ENCODE peak calls at places on chromosomes 2 and 18, in five cellular contexts. F, T, R, H and A are unnamed samples.

GRCh38 chr2:105741216-105741615 is 3.5 kb upstream of the NCK2 start:
- DNase-seq in R (no peak), H (no peak), T (no peak), F (no peak), A (no peak)

GRCh38 chr2:108316194-108316880 is 27.6 kb downstream of the SULT1C2 start:
- DNase-seq in F (no peak), T (no peak), H (no peak), R (no peak), A (no peak)

GRCh38 chr18:50721006-50721405 is 98.8 kb downstream of the MRO start:
- DNase-seq in T (no peak), H (no peak), R (no peak), F (no peak), A (no peak)

GRCh38 chr2:10009811-10010781 is 33.3 kb upstream of the KLF11 start:
- DNase-seq in T (no peak), F (no peak), R (peak; percentile 70), H (no peak), A (no peak)

GRCh38 chr2:68236080-68236734 is 16.1 kb downstream of the PPP3R1 start:
- DNase-seq in R (no peak), F (no peak), H (no peak), T (no peak), A (no peak)

GRCh38 chr2:238308177-238308576 is 12.1 kb upstream of the TRAF3IP1 start:
- DNase-seq in R (no peak), T (no peak), F (no peak), H (no peak), A (peak; percentile 27)

GRCh38 chr2:134218928-134219707 is 34.8 kb upstream of the MGAT5 start:
- DNase-seq in R (no peak), F (no peak), H (no peak), T (no peak), A (no peak)

GRCh38 chr2:119808516-119809147 is 48.9 kb downstream of the PTPN4 start:
- DNase-seq in H (no peak), T (no peak), R (no peak), F (no peak), A (no peak)

GRCh38 chr2:25473131-25473530 is 131.4 kb upstream of the DNMT3A start:
- DNase-seq in R (no peak), T (no peak), F (no peak), H (no peak), A (no peak)

GRCh38 chr2:85179541-85179940 is 46.3 kb downstream of the TCF7L1 start:
- DNase-seq in R (no peak), H (no peak), F (no peak), T (no peak), A (no peak)

GRCh38 chr2:45199973-45200372 is 190.7 kb upstream of the SIX2 start:
- DNase-seq in R (no peak), T (no peak), H (no peak), F (no peak), A (no peak)

GRCh38 chr2:95276888-95277245 is 2.6 kb downstream of the PROM2 start:
- DNase-seq in H (no peak), F (no peak), T (no peak), R (no peak), A (no peak)

GRCh38 chr2:70987386-70987785 is 7.3 kb downstream of the TEX261 start:
- DNase-seq in H (no peak), T (no peak), F (no peak), R (no peak), A (peak; percentile 2)

GRCh38 chr2:3470166-3470651 is 49.1 kb downstream of the ADI1 start:
- DNase-seq in F (no peak), T (no peak), R (no peak), H (no peak), A (no peak)

GRCh38 chr18:68436485-68436884 is 278.4 kb downstream of the TMX3 start:
- DNase-seq in R (no peak), F (no peak), H (no peak), T (no peak), A (no peak)

GRCh38 chr2:8298783-8299182 is 383.1 kb upstream of the ID2 start:
- DNase-seq in T (no peak), F (no peak), H (no peak), R (no peak), A (no peak)

GRCh38 chr18:24201699-24202687 is 63.1 kb downstream of the CABYR start:
- DNase-seq in R (no peak), F (no peak), H (no peak), T (no peak), A (no peak)

GRCh38 chr2:42494434-42495233 is 852 bp upstream of the KCNG3 start:
- DNase-seq in R (peak; percentile 85), H (peak; percentile 87), F (peak; percentile 82), T (peak; percentile 35), A (peak; percentile 77)

GRCh38 chr18:9055185-9055584 is 47.3 kb upstream of the NDUFV2 start:
- DNase-seq in F (peak; percentile 40), R (peak; percentile 22), T (no peak), H (no peak), A (no peak)

DNA sequence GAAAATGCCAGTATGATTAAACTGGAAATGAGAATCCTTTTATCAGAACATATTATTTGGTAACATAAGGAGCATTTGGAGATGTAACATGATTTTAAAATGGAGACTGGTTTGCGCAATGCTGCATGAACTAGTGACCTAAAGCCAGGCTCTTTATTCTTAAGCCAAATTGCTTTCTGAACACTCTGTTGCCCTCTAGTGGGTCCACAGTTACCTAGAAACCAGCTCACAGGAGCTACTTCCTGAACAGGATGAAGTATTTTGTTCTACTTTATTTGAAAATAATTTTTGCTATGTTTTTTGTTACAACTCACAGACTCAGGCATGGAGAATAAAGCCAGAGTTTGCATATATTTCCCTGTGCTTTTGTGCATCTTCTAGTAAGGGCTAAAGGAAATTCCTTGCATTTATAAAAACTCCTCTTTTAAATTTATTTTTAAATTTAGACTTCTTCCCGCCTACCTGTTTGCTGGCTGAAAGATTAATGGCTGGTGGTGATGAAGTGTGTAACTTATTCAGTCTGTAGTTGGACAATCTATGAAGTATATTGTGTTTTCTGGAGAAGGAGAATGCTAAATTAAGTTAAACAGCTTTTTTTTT is 146.7 kb downstream of the PARD3B start:
- DNase-seq in R (peak; percentile 34), T (no peak), H (peak; percentile 75), F (peak; percentile 10), A (peak; percentile 27)
- H3K9ac ChIP-seq in R (no peak overlapping the region), T (no peak overlapping the region), H (no peak overlapping the region), F (no peak overlapping the region), A (no peak overlapping the region)

GRCh38 chr2:216017365-216017764 is 4.0 kb upstream of the MREG start:
- DNase-seq in F (no peak), R (peak; percentile 63), H (no peak), T (peak; percentile 68), A (no peak)
- TF ChIP-seq REST in F (no peak), R (no peak), H (no peak), T (no peak), A (no peak)

GRCh38 chr2:26768759-26769500 is 4.8 kb downstream of the SLC35F6 start:
- DNase-seq in H (no peak), T (no peak), R (no peak), F (peak; percentile 82), A (peak; percentile 75)
- H3K9ac ChIP-seq in H (no peak overlapping the region), T (no peak overlapping the region), R (no peak overlapping the region), F (peak overlapping the region; percentile 76), A (peak overlapping the region; percentile 67)

GRCh38 chr2:136118819-136119716 is 1.1 kb upstream of the CXCR4 start:
- DNase-seq in R (peak; percentile 85), T (no peak), H (no peak), F (no peak), A (peak; percentile 37)
- TF ChIP-seq REST in R (no peak), T (no peak), H (no peak), F (no peak), A (no peak)

GRCh38 chr2:219041252-219041651 is at the start of gene CFAP65:
- DNase-seq in H (no peak), F (peak; percentile 34), R (peak; percentile 84), T (no peak), A (peak; percentile 5)
- H3K9ac ChIP-seq in H (no peak within 1 kb of the TSS), F (no peak within 1 kb of the TSS), R (peak within 1 kb of the TSS; percentile 20), T (no peak within 1 kb of the TSS), A (no peak within 1 kb of the TSS)